ENCODE peak calls at places on chromosomes 7 and 10, in four cellular contexts. L is cardiac muscle cell, I is stomach, A is amniotic epithelial cell. J is an unnamed sample.

GRCh38 chr10:7184660-7185366 is 226.0 kb downstream of the SFMBT2 start:
- DNase-seq in A (no peak), L (no peak), I (no peak), J (no peak)

GRCh38 chr10:33612551-33612950 is 278.1 kb upstream of the NRP1 start:
- DNase-seq in I (no peak), A (peak), L (peak), J (no peak)

GRCh38 chr10:6133331-6134098 is 44.7 kb downstream of the RBM17 start:
- DNase-seq in I (no peak), A (no peak), L (no peak), J (no peak)

GRCh38 chr7:156117542-156118245 is 305.4 kb upstream of the SHH start:
- DNase-seq in L (no peak), A (no peak), I (no peak), J (peak)

GRCh38 chr7:157881062-157881771 is 544.4 kb downstream of the DNAJB6 start:
- DNase-seq in I (no peak), A (no peak), L (no peak), J (no peak)

GRCh38 chr10:91843083-91843482 is 44.9 kb downstream of the TNKS2 start:
- DNase-seq in I (no peak), A (no peak), L (no peak), J (no peak)

GRCh38 chr7:27066148-27066547 is 29.7 kb downstream of the HOXA1 start:
- DNase-seq in I (no peak), L (no peak), A (peak), J (no peak)

GRCh38 chr7:28378574-28379149 is 33.7 kb upstream of the CREB5 start:
- DNase-seq in L (no peak), A (peak), I (no peak), J (no peak)

GRCh38 chr7:27520828-27521790 is 141.6 kb downstream of the HIBADH start:
- DNase-seq in L (peak), A (peak), I (peak), J (no peak)

GRCh38 chr7:155448632-155449007 is 9.3 kb upstream of the EN2 start:
- DNase-seq in I (no peak), L (no peak), A (no peak), J (no peak)

GRCh38 chr10:86968271-86968993 is at the start of gene ADIRF:
- DNase-seq in L (no peak), A (no peak), I (peak), J (no peak)

GRCh38 chr7:49324707-49325106 is 400.4 kb downstream of the CDC14C start:
- DNase-seq in A (no peak), I (no peak), L (peak), J (no peak)

GRCh38 chr7:74587435-74588126 is 69.9 kb upstream of the GTF2I start:
- DNase-seq in A (peak), L (peak), I (peak), J (no peak)

GRCh38 chr7:43790006-43790405 is 31.5 kb downstream of the BLVRA start:
- DNase-seq in L (no peak), A (no peak), I (no peak), J (no peak)

GRCh38 chr7:19991936-19992335 is 218.5 kb upstream of the TMEM196 start:
- DNase-seq in L (no peak), A (no peak), I (no peak), J (no peak)

GRCh38 chr7:4103352-4104091 is 578.6 kb upstream of the FOXK1 start:
- DNase-seq in I (no peak), A (peak), L (no peak), J (no peak)

GRCh38 chr10:6580279-6581029 is 378 bp upstream of the PRKCQ start:
- DNase-seq in I (peak), L (peak), A (peak), J (peak)

GRCh38 chr10:24288581-24288980 is 79.6 kb downstream of the KIAA1217 start:
- DNase-seq in I (no peak), L (no peak), A (no peak), J (no peak)

GRCh38 chr7:149050941-149051340 is 22.6 kb upstream of the PDIA4 start:
- DNase-seq in I (no peak), L (peak), A (peak), J (no peak)

GRCh38 chr7:56079450-56080185 is 13.1 kb downstream of the PHKG1 start:
- DNase-seq in A (peak), I (peak), L (peak), J (no peak)

GRCh38 chr10:44576715-44577191 is 191.9 kb upstream of the CXCL12 start:
- DNase-seq in L (peak), A (no peak), I (no peak), J (no peak)

GRCh38 chr10:112955736-112956421 is 5.8 kb downstream of the TCF7L2 start:
- DNase-seq in I (no peak), L (peak), A (peak), J (no peak)

GRCh38 chr7:39525926-39526325 is 40.3 kb upstream of the YAE1 start:
- DNase-seq in L (peak), A (peak), I (no peak), J (no peak)

GRCh38 chr10:100766693-100767427 is 21.5 kb downstream of the PAX2 start:
- DNase-seq in A (no peak), I (no peak), L (no peak), J (no peak)